ENCODE peak calls at places on chromosomes 7 and 10, in ten cellular contexts. H is fibroblast of lung, P is fibroblast of mammary gland, N is ovary, O is tibial artery, E is IMR-90, C is neural progenitor cell, L is cardiac fibroblast, Q is RWPE1, Y is B cell. B is an unnamed sample.
A peak's percentile ranks its signal among the peaks of the same experiment; 100 is the strongest.

GRCh38 chr10:49177391-49178355 is 10.5 kb downstream of the TMEM273 start:
- DNase-seq in H (peak; percentile 88), P (peak; percentile 93), N (no peak), O (no peak), E (peak; percentile 96), C (no peak), L (peak; percentile 65), Q (peak; percentile 60), Y (peak; percentile 68), B (no peak)

GRCh38 chr7:45917658-45918057 is 3.4 kb downstream of the IGFBP3 start:
- DNase-seq in H (peak; percentile 66), P (peak; percentile 57), N (peak; percentile 87), O (peak; percentile 68), E (peak; percentile 64), C (peak; percentile 84), L (peak; percentile 77), Q (peak; percentile 55), Y (peak; percentile 68), B (peak; percentile 95)

GRCh38 chr7:134028853-134029252 is 98.3 kb upstream of the LRGUK start:
- DNase-seq in H (no peak), P (no peak), N (no peak), O (no peak), E (no peak), C (no peak), L (no peak), Q (no peak), Y (no peak), B (no peak)

GRCh38 chr7:137032436-137032835 is 164.0 kb downstream of the CHRM2 start:
- DNase-seq in H (peak; percentile 71), P (no peak), N (no peak), O (no peak), E (peak; percentile 18), C (no peak), L (no peak), Q (no peak), Y (no peak), B (no peak)

GRCh38 chr10:86943316-86944030 is 13.9 kb downstream of the MMRN2 start:
- DNase-seq in H (no peak), P (no peak), N (no peak), O (peak; percentile 20), E (no peak), C (no peak), L (no peak), Q (no peak), Y (no peak), B (no peak)

GRCh38 chr7:148264933-148265557 is 325.5 kb upstream of the C7orf33 start:
- DNase-seq in H (peak; percentile 17), P (peak; percentile 48), N (no peak), O (no peak), E (peak; percentile 13), C (peak; percentile 76), L (peak; percentile 46), Q (peak; percentile 26), Y (peak; percentile 62), B (no peak)

GRCh38 chr10:118568327-118568848 is 27.1 kb downstream of the PRLHR start:
- DNase-seq in H (peak; percentile 32), P (peak; percentile 75), N (no peak), O (no peak), E (peak; percentile 56), C (peak; percentile 76), L (peak; percentile 76), Q (peak; percentile 69), Y (peak; percentile 62), B (no peak)

GRCh38 chr7:32047075-32047474 is 23.1 kb downstream of the PDE1C start:
- DNase-seq in H (no peak), P (no peak), N (no peak), O (no peak), E (no peak), C (no peak), L (no peak), Q (no peak), Y (no peak), B (no peak)

GRCh38 chr10:84200537-84201243 is 6.4 kb downstream of the CDHR1 start:
- DNase-seq in H (no peak), P (no peak), N (peak; percentile 3), O (no peak), E (no peak), C (no peak), L (no peak), Q (no peak), Y (no peak), B (no peak)

GRCh38 chr10:122113161-122113944 is 124.4 kb downstream of the TACC2 start:
- DNase-seq in H (peak; percentile 66), P (peak; percentile 68), N (peak; percentile 86), O (peak; percentile 70), E (peak; percentile 68), C (peak; percentile 81), L (peak; percentile 77), Q (peak; percentile 84), Y (no peak), B (peak; percentile 80)

GRCh38 chr7:79923953-79924352 is 210.7 kb upstream of the GNAI1 start:
- DNase-seq in H (peak; percentile 14), P (peak; percentile 39), N (no peak), O (no peak), E (peak; percentile 75), C (no peak), L (no peak), Q (peak; percentile 12), Y (no peak), B (no peak)

DNA sequence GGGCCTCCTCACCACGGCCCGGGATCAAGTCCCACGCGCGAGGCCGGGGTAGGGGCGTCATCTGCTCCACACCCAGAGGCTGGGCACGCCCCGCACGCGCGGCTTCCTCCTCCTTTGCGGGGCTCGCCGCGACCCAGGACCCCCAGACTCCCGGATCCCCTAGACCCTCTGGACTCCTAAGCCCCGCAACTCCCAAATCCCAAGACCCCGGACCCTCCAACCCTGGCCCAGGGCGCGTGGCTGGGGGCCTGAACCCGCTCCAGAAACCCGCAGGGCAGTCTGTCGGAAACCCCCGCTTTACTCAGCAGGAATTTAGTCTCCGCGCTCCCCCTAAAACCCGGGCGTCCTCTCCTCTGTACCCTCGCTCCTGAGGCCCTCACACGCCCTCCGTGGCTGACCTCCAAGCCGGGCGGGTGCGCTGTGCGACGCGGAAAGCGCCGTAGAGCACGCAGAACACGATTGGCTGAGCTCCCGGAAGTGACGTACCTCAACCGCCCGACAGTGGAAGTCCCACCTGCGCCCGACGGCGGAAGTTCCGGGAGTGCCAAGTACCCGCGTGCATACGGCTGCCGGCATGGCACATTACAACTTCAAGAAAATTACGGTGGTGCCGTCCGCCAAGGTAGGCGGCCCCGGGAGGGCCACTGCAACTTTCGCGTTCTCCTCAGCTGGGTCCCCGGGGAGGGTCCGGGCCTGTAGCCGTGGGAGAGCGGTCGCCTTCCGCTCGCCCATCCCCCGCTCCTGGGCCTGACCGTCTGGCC is at the start of gene GTPBP4:
- DNase-seq in H (peak; percentile 97), P (peak; percentile 97), N (peak; percentile 99), O (peak; percentile 98), E (peak; percentile 97), C (peak; percentile 98), L (peak; percentile 98), Q (peak; percentile 97), Y (peak; percentile 97), B (peak; percentile 95)
- TF ChIP-seq CTCF in H (no peak), P (no peak), N (no peak), O (no peak), E (peak; percentile 28), C (peak; percentile 47), L (no peak), Q (peak; percentile 59), Y (peak; percentile 34), B (no peak)

GRCh38 chr10:33066558-33067236 is 108.7 kb upstream of the ITGB1 start:
- DNase-seq in H (peak; percentile 86), P (peak; percentile 42), N (no peak), O (no peak), E (peak; percentile 60), C (no peak), L (peak; percentile 87), Q (no peak), Y (no peak), B (no peak)
- TF ChIP-seq CTCF in H (no peak), P (no peak), N (no peak), O (no peak), E (peak; percentile 24), C (peak; percentile 38), L (peak; percentile 25), Q (no peak), Y (no peak), B (no peak)

DNA sequence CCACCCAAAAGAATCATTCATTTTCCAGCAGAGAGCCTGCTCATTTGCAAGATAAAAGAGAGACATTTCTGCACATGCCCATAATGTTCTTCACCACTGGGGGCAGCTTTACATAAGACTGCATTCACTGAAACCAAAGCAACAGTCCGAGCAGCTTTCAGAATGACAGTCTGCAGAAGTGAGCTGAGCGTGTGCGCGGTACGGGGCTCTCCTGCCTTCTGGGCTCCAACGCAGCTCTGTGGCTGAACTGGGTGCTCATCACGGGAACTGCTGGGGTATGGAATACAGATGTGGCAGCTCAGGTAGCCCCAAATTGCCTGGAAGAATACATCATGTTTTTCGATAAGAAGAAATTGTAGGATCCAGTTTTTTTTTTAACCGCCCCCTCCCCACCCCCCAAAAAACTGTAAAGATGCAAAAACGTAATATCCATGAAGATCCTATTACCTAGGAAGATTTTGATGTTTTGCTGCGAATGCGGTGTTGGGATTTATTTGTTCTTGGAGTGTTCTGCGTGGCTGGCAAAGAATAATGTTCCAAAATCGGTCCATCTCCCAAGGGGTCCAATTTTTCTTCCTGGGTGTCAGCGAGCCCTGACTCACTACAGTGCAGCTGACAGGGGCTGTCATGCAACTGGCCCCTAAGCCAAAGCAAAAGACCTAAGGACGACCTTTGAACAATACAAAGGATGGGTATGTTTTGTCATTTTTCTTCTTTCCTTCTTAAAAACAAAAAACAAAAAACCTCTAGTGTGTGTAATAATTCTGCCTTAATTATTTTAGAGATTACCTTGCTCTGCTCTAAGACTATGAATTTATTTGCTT is at the start of gene LRRTM3:
- DNase-seq in H (peak; percentile 74), P (peak; percentile 38), N (peak; percentile 54), O (peak; percentile 24), E (peak; percentile 73), C (peak; percentile 93), L (peak; percentile 76), Q (peak; percentile 66), Y (peak; percentile 14), B (peak; percentile 63)
- TF ChIP-seq CTCF in H (peak; percentile 74), P (peak; percentile 50), N (no peak), O (peak; percentile 35), E (peak; percentile 65), C (peak; percentile 70), L (peak; percentile 77), Q (peak; percentile 64), Y (peak; percentile 13), B (peak; percentile 84)

GRCh38 chr7:50981743-50982142 is 199.0 kb upstream of the GRB10 start:
- DNase-seq in H (no peak), P (no peak), N (no peak), O (no peak), E (no peak), C (no peak), L (no peak), Q (no peak), Y (no peak), B (no peak)

GRCh38 chr7:50974240-50974639 is 191.5 kb upstream of the GRB10 start:
- DNase-seq in H (no peak), P (no peak), N (no peak), O (no peak), E (no peak), C (no peak), L (no peak), Q (no peak), Y (no peak), B (no peak)

GRCh38 chr7:50982626-50983025 is 199.9 kb upstream of the GRB10 start:
- DNase-seq in H (no peak), P (peak; percentile 2), N (no peak), O (no peak), E (no peak), C (peak; percentile 26), L (no peak), Q (no peak), Y (no peak), B (no peak)

GRCh38 chr7:50976064-50976463 is 193.4 kb upstream of the GRB10 start:
- DNase-seq in H (no peak), P (no peak), N (no peak), O (no peak), E (no peak), C (no peak), L (no peak), Q (no peak), Y (no peak), B (no peak)

GRCh38 chr7:50978633-50979215 is 196.0 kb upstream of the GRB10 start:
- DNase-seq in H (peak; percentile 54), P (peak; percentile 20), N (no peak), O (no peak), E (no peak), C (peak; percentile 13), L (peak; percentile 36), Q (peak; percentile 20), Y (no peak), B (no peak)
- TF ChIP-seq CTCF in H (no peak), P (no peak), N (no peak), O (no peak), E (no peak), C (peak; percentile 18), L (peak; percentile 26), Q (no peak), Y (no peak), B (no peak)

B was measured in glutamatergic neuron.